ENCODE peak calls at places on chromosome 13, in four cellular contexts. U is amniotic stem cell, Q is activated T-cell treated with anti-CD3 and anti-CD28 coated beads for 1 hour, L is A549. O is an unnamed sample.

GRCh38 chr13:75132800-75133695 is 348.9 kb downstream of the TBC1D4 start:
- DNase-seq in U (no peak), Q (no peak), L (no peak), O (no peak)

GRCh38 chr13:57823704-57824103 is 192.2 kb downstream of the PCDH17 start:
- DNase-seq in L (no peak), Q (no peak), U (no peak), O (no peak)

GRCh38 chr13:42334329-42334706 is 62.4 kb downstream of the AKAP11 start:
- DNase-seq in Q (no peak), U (no peak), L (no peak), O (no peak)

GRCh38 chr13:110628952-110629701 is 13.8 kb downstream of the NAXD start:
- DNase-seq in Q (no peak), U (no peak), L (no peak), O (no peak)

GRCh38 chr13:20472531-20472930 is 53.1 kb downstream of the CRYL1 start:
- DNase-seq in L (no peak), U (no peak), Q (no peak), O (no peak)

GRCh38 chr13:62781866-62782265 is 1366.2 kb upstream of the PCDH20 start:
- DNase-seq in U (no peak), L (peak; percentile 11), Q (no peak), O (no peak)

GRCh38 chr13:38657191-38657590 is 29.7 kb upstream of the FREM2 start:
- DNase-seq in U (no peak), Q (no peak), L (no peak), O (no peak)

GRCh38 chr13:76292031-76292430 is 594.2 kb downstream of the KCTD12 start:
- DNase-seq in U (no peak), L (no peak), Q (no peak), O (no peak)

GRCh38 chr13:25966086-25966485 is 85.7 kb downstream of the SHISA2 start:
- DNase-seq in Q (no peak), L (no peak), U (no peak), O (no peak)

GRCh38 chr13:113518080-113518803 is 27.7 kb upstream of the DCUN1D2 start:
- DNase-seq in L (no peak), U (no peak), Q (no peak), O (no peak)

GRCh38 chr13:32538234-32538620 is 368 bp downstream of the N4BP2L2 start:
- DNase-seq in Q (no peak), L (no peak), U (no peak), O (peak; percentile 4)

GRCh38 chr13:109344552-109345157 is 441.7 kb downstream of the IRS2 start:
- DNase-seq in U (peak; percentile 33), Q (no peak), L (peak; percentile 77), O (peak; percentile 67)

O was measured in H54.